ENCODE peak calls at places on chromosomes 5 and 9, in six cellular contexts. V is endodermal cell, C is HCT116, K is heart left ventricle, D is K562, F is OCI-LY7. A is an unnamed sample.

GRCh38 chr9:72324974-72325373 is 40.0 kb downstream of the ZFAND5 start:
- DNase-seq in V (no peak), C (no peak), K (no peak), D (no peak), F (no peak), A (no peak)

GRCh38 chr5:134584662-134585061 is 48.0 kb downstream of the SAR1B start:
- DNase-seq in V (peak; percentile 42), C (no peak), K (peak; percentile 18), D (no peak), F (no peak), A (no peak)

GRCh38 chr5:3678801-3679200 is 83.2 kb downstream of the IRX1 start:
- DNase-seq in V (no peak), C (no peak), K (no peak), D (no peak), F (no peak), A (no peak)

GRCh38 chr5:61551637-61552313 is 219.7 kb downstream of the ZSWIM6 start:
- DNase-seq in V (no peak), C (no peak), K (no peak), D (no peak), F (no peak), A (no peak)

GRCh38 chr9:105114318-105114717 is 130.1 kb upstream of the SLC44A1 start:
- DNase-seq in V (no peak), C (no peak), K (no peak), D (no peak), F (peak; percentile 33), A (no peak)

GRCh38 chr5:150522504-150523464 is 14.9 kb downstream of the NDST1 start:
- DNase-seq in V (no peak), C (no peak), K (peak; percentile 86), D (no peak), F (peak; percentile 16), A (no peak)

GRCh38 chr5:159805021-159805420 is 111.3 kb upstream of the ADRA1B start:
- DNase-seq in V (no peak), C (no peak), K (peak; percentile 61), D (no peak), F (no peak), A (peak; percentile 75)

GRCh38 chr9:133647765-133648469 is 11.8 kb downstream of the DBH start:
- DNase-seq in V (no peak), C (no peak), K (no peak), D (no peak), F (no peak), A (no peak)

GRCh38 chr9:108156270-108156998 is 666.9 kb upstream of the KLF4 start:
- DNase-seq in V (no peak), C (peak; percentile 29), K (no peak), D (peak; percentile 73), F (no peak), A (no peak)

GRCh38 chr5:173302546-173303155 is 25.6 kb downstream of the STC2 start:
- DNase-seq in V (peak; percentile 72), C (peak; percentile 68), K (no peak), D (peak; percentile 73), F (no peak), A (no peak)

GRCh38 chr9:23851024-23851629 is 25.1 kb upstream of the ELAVL2 start:
- DNase-seq in V (peak; percentile 85), C (no peak), K (peak; percentile 23), D (no peak), F (no peak), A (no peak)

GRCh38 chr5:91162534-91163381 is 220.4 kb downstream of the ARRDC3 start:
- DNase-seq in V (no peak), C (peak; percentile 51), K (peak; percentile 66), D (no peak), F (no peak), A (peak; percentile 81)

GRCh38 chr9:99389087-99390033 is 167.3 kb downstream of the SEC61B start:
- DNase-seq in V (no peak), C (no peak), K (no peak), D (peak; percentile 21), F (no peak), A (no peak)

GRCh38 chr9:100498592-100498991 is 25.6 kb downstream of the TMEFF1 start:
- DNase-seq in V (no peak), C (no peak), K (no peak), D (no peak), F (no peak), A (no peak)

GRCh38 chr5:57754616-57755015 is 272.0 kb upstream of the ACTBL2 start:
- DNase-seq in V (no peak), C (no peak), K (no peak), D (no peak), F (no peak), A (no peak)

GRCh38 chr5:80282054-80282453 is 26.2 kb upstream of the SERINC5 start:
- DNase-seq in V (no peak), C (no peak), K (no peak), D (no peak), F (no peak), A (no peak)

DNA sequence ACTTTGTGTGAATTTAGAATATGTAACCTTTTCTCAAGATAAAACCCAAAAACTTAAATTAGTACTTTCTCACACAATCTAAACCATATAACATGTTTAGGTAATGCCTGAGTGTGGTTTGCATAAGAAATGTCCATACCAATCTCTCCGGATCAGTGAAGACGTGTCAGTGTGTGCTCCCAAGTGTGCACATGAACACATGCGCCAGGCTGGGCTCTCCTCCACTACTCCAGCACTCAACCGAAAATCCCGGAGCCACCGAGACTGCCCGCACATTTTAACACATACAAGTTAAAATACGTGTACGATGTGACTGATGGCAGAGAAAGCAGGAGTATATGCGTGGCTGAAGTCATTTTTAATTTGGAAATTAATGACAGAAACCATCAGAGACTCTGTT is 658.4 kb downstream of the EFNA5 start:
- DNase-seq in V (no peak), C (no peak), K (no peak), D (no peak), F (no peak), A (no peak)
- TF ChIP-seq CTCF in V (no peak), C (no peak), K (no peak), D (no peak), F (no peak), A (no peak)

GRCh38 chr9:121357011-121357410 is 13.0 kb downstream of the STOM start:
- DNase-seq in V (no peak), C (no peak), K (no peak), D (no peak), F (no peak), A (no peak)
- H3K4me1 ChIP-seq in V (no peaks in the 10 kb centered on the region), C (peaks cover 38% of the 10 kb centered on the region), K (peaks cover 97% of the 10 kb centered on the region), D (no peaks in the 10 kb centered on the region), F (no peaks in the 10 kb centered on the region), A (no peaks in the 10 kb centered on the region)

GRCh38 chr9:93119953-93120845 is 13.9 kb downstream of the NINJ1 start:
- DNase-seq in V (peak; percentile 76), C (peak; percentile 83), K (peak; percentile 96), D (peak; percentile 87), F (peak; percentile 69), A (peak; percentile 95)
- TF ChIP-seq CTCF in V (peak; percentile 63), C (no peak), K (peak; percentile 10), D (peak; percentile 55), F (peak; percentile 48), A (peak; percentile 28)

GRCh38 chr5:152269533-152269932 is 135.5 kb downstream of the NMUR2 start:
- DNase-seq in V (no peak), C (no peak), K (no peak), D (no peak), F (no peak), A (no peak)

GRCh38 chr5:152274206-152274605 is 130.9 kb downstream of the NMUR2 start:
- DNase-seq in V (no peak), C (no peak), K (no peak), D (no peak), F (no peak), A (no peak)

GRCh38 chr5:152270117-152270516 is 135.0 kb downstream of the NMUR2 start:
- DNase-seq in V (no peak), C (no peak), K (peak; percentile 28), D (no peak), F (no peak), A (no peak)

DNA sequence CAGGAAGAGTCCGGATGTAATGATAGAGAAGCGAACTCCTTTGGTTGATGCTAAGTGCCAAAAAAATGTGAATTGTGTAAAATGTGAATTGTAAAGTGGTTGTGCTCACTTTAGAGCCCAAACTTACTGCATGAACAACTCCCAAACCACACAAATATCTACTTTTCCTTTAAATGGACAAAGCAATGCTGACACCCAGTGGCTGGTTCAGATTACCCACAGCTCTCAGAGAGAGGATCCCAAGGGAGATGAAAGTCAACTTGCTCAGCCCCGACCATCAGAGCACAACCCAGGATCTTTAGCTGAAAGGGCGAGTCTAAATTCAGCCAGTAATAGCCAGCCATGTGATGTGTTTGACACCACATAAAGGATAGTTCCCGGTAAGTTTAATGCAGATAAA is 133.7 kb downstream of the NMUR2 start:
- DNase-seq in V (peak; percentile 77), C (peak; percentile 2), K (peak; percentile 27), D (no peak), F (peak; percentile 11), A (no peak)
- H3K4me1 ChIP-seq in V (peaks cover 3% of the 10 kb centered on the region), C (no peaks in the 10 kb centered on the region), K (peaks cover 32% of the 10 kb centered on the region), D (no peaks in the 10 kb centered on the region), F (no peaks in the 10 kb centered on the region), A (peaks cover 14% of the 10 kb centered on the region)